ENCODE peak calls at places on chromosomes 2 and 18, in seven cellular contexts. H, U, K, L, B, D and F are unnamed samples.
A peak's percentile ranks its signal among the peaks of the same experiment; 100 is the strongest.

GRCh38 chr18:5297582-5297981 is 2.1 kb upstream of the ZBTB14 start:
- DNase-seq in U (no peak), L (no peak), H (no peak), D (no peak), K (peak; percentile 36), B (no peak), F (no peak)

GRCh38 chr2:55338268-55338667 is 69.2 kb upstream of the MTIF2 start:
- DNase-seq in B (no peak), K (no peak), U (no peak), H (no peak), D (no peak), L (no peak), F (no peak)

GRCh38 chr2:238389985-238390682 is 36.6 kb upstream of the ASB1 start:
- DNase-seq in K (no peak), B (no peak), L (no peak), U (no peak), H (no peak), D (no peak), F (no peak)

GRCh38 chr2:65638438-65638837 is 206.0 kb upstream of the SPRED2 start:
- DNase-seq in U (peak; percentile 17), D (no peak), B (no peak), H (no peak), L (peak; percentile 24), K (peak; percentile 16), F (no peak)

GRCh38 chr2:231369580-231370428 is 25.7 kb upstream of the B3GNT7 start:
- DNase-seq in L (no peak), H (no peak), D (no peak), B (no peak), U (no peak), K (no peak), F (no peak)

GRCh38 chr2:149738771-149739170 is 151.2 kb upstream of the MMADHC start:
- DNase-seq in L (no peak), H (no peak), U (no peak), K (no peak), B (no peak), D (no peak), F (no peak)

GRCh38 chr2:85994421-85994777 is 105.6 kb upstream of the ST3GAL5 start:
- DNase-seq in L (no peak), U (no peak), B (no peak), H (no peak), K (no peak), D (peak; percentile 28), F (no peak)

GRCh38 chr2:26466662-26467310 is 11.1 kb downstream of the OTOF start:
- DNase-seq in L (no peak), B (no peak), U (peak; percentile 32), D (no peak), H (no peak), K (no peak), F (no peak)

GRCh38 chr2:43566461-43566729 is 29.4 kb downstream of the THADA start:
- DNase-seq in U (no peak), L (no peak), K (no peak), D (no peak), B (no peak), H (no peak), F (no peak)

GRCh38 chr2:199466704-199467461 is 9.1 kb upstream of the SATB2 start:
- DNase-seq in K (no peak), U (no peak), B (no peak), L (no peak), D (peak; percentile 75), H (no peak), F (no peak)

GRCh38 chr2:1900736-1901135 is 156.4 kb upstream of the PXDN start:
- DNase-seq in B (no peak), L (peak; percentile 64), D (peak; percentile 72), H (no peak), U (no peak), K (no peak), F (no peak)

GRCh38 chr2:100237770-100238169 is 84.5 kb downstream of the LONRF2 start:
- DNase-seq in B (no peak), D (no peak), U (peak; percentile 22), H (no peak), L (peak; percentile 51), K (no peak), F (no peak)

GRCh38 chr2:38376346-38376682 is 759 bp downstream of the ATL2 start:
- DNase-seq in D (peak; percentile 79), H (peak; percentile 28), U (peak; percentile 66), L (no peak), B (peak; percentile 31), K (peak; percentile 73), F (no peak)

GRCh38 chr18:23231340-23232021 is 96.2 kb downstream of the CABLES1 start:
- DNase-seq in U (no peak), H (peak; percentile 59), D (no peak), B (peak; percentile 99), L (peak; percentile 61), K (no peak), F (peak; percentile 55)

GRCh38 chr2:206378835-206379234 is 64.5 kb upstream of the ADAM23 start:
- DNase-seq in H (no peak), U (no peak), L (no peak), K (no peak), B (no peak), D (no peak), F (no peak)

GRCh38 chr18:43588838-43589237 is 311.5 kb upstream of the SYT4 start:
- DNase-seq in U (no peak), D (no peak), B (no peak), L (no peak), H (no peak), K (no peak), F (no peak)

GRCh38 chr2:240898108-240898730 is 2.3 kb upstream of the MAB21L4 start:
- DNase-seq in U (no peak), H (no peak), K (no peak), D (no peak), B (no peak), L (no peak), F (no peak)

GRCh38 chr2:29064746-29065478 is 9.4 kb downstream of the PCARE start:
- DNase-seq in U (no peak), L (peak; percentile 47), B (no peak), D (no peak), H (no peak), K (no peak), F (no peak)

DNA sequence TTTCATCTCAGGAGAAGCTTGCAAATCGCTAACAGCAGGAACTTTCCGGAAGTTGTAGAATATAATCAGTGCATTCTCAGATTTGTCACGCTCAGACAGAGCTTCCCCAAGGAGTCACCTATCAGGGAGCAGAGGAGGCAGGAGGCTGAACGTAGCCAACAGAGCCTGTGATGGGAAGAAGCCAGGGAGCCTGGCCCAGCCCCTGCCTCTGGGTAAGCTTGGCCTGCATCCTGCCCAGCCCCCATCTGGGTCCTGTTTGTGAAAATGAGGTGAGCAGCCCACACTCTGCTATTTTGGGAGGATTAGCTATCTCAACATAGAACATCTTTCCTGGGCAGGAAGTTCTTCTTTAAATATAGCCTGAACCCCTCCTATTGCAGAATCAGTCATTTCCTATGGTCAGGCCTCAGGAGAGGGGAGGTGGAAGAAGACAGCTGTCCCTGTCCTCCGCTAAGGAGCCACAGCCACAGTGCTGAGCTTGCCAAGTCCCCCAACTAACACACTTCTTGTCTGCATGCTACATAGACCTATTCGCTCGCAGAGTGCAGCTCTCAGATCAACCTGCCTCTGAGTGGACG is 19.2 kb upstream of the PKDCC start:
- DNase-seq in B (peak; percentile 66), D (no peak), U (no peak), H (no peak), K (no peak), L (no peak), F (no peak)
- TF ChIP-seq TAF1 in B (peak; percentile 6), D (no peak), U (no peak), H (no peak), K (no peak), L (no peak), F (no peak)

GRCh38 chr18:10271481-10271880 is 183.0 kb upstream of the APCDD1 start:
- DNase-seq in D (no peak), B (no peak), L (no peak), U (no peak), K (no peak), H (no peak), F (no peak)

GRCh38 chr18:10266236-10266585 is 188.2 kb upstream of the APCDD1 start:
- DNase-seq in U (no peak), B (no peak), D (no peak), L (no peak), H (no peak), K (no peak), F (no peak)

GRCh38 chr18:10269226-10269625 is 185.2 kb upstream of the APCDD1 start:
- DNase-seq in K (no peak), H (no peak), D (no peak), B (no peak), U (no peak), L (no peak), F (no peak)

GRCh38 chr18:10274327-10274726 is 180.1 kb upstream of the APCDD1 start:
- DNase-seq in L (no peak), H (no peak), U (no peak), K (no peak), D (no peak), B (no peak), F (no peak)

DNA sequence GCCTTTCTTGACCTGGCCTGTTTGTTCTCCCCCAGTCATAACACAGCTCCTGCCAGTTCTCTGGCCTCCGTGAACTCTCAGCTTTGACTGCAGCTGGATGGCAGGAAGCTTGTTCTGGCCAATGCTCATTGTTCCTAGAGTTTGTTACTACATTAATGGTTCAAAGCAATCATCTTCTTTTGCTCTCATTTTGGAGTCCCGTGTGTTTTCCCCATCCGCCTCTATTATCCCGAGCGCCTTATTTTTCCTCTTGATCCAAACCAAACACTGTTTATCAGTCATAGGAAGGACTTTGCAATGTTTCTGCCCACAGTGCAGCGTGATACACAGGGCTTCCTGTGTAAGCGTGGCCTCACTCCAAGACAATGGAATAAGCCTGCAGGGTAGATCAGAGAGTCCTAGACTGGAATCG is 184.3 kb upstream of the APCDD1 start:
- DNase-seq in L (no peak), K (peak; percentile 16), H (no peak), U (no peak), B (no peak), D (no peak), F (no peak)
- TF ChIP-seq POLR2AphosphoS5 in L (no peak), K (no peak), H (no peak), U (no peak), B (no peak), D (no peak), F (no peak)

GRCh38 chr18:79962835-79963657 is 1.4 kb upstream of the HSBP1L1 start:
- DNase-seq in H (peak; percentile 64), K (no peak), B (peak; percentile 84), U (no peak), L (no peak), D (no peak), F (peak; percentile 51)
- TF ChIP-seq TAF1 in H (no peak), K (no peak), B (peak; percentile 53), U (no peak), L (no peak), D (no peak), F (no peak)

GRCh38 chr2:234680688-234681050 is 183.8 kb upstream of the ARL4C start:
- DNase-seq in D (no peak), K (no peak), L (no peak), B (no peak), U (no peak), H (no peak), F (no peak)

GRCh38 chr2:234682492-234683228 is 185.8 kb upstream of the ARL4C start:
- DNase-seq in U (no peak), L (no peak), D (peak; percentile 43), B (no peak), H (no peak), K (peak; percentile 41), F (no peak)

GRCh38 chr2:234679151-234679765 is 182.4 kb upstream of the ARL4C start:
- DNase-seq in U (no peak), H (no peak), L (no peak), B (no peak), D (no peak), K (no peak), F (no peak)

GRCh38 chr2:234679766-234680687 is 183.1 kb upstream of the ARL4C start:
- DNase-seq in H (no peak), K (peak; percentile 98), B (no peak), L (no peak), U (no peak), D (peak; percentile 29), F (no peak)

GRCh38 chr2:234681206-234681605 is 184.3 kb upstream of the ARL4C start:
- DNase-seq in U (no peak), H (no peak), K (no peak), L (no peak), D (peak; percentile 17), B (no peak), F (no peak)
- TF ChIP-seq POLR2AphosphoS5 in U (no peak), H (no peak), K (no peak), L (no peak), D (no peak), B (no peak), F (no peak)